ENCODE peak calls at places on chromosome 1, in six cellular contexts. W is IMR-90, H is H9, Z is trophoblast cell, V is mesenchymal stem cell, A is H1. X is an unnamed sample.

GRCh38 chr1:162062542-162063015 is 6.9 kb upstream of the NOS1AP start:
- DNase-seq in A (no peak), Z (no peak), W (peak; percentile 41), H (no peak), V (no peak), X (no peak)

GRCh38 chr1:185495017-185495416 is 178.0 kb upstream of the IVNS1ABP start:
- DNase-seq in H (no peak), V (no peak), A (no peak), Z (no peak), W (no peak), X (no peak)

GRCh38 chr1:40861227-40862003 is 748 bp downstream of the CITED4 start:
- DNase-seq in H (no peak), A (no peak), W (peak; percentile 48), V (peak; percentile 60), Z (peak; percentile 39), X (peak; percentile 44)

GRCh38 chr1:95699274-95699953 is 465.4 kb downstream of the RWDD3 start:
- DNase-seq in Z (no peak), A (no peak), W (no peak), H (no peak), V (no peak), X (peak; percentile 9)

GRCh38 chr1:225811622-225812487 is 1.9 kb downstream of the EPHX1 start:
- DNase-seq in H (peak; percentile 62), Z (no peak), V (peak; percentile 37), W (no peak), A (no peak), X (no peak)

GRCh38 chr1:232634086-232634485 is 4.2 kb upstream of the SIPA1L2 start:
- DNase-seq in Z (no peak), W (no peak), H (peak; percentile 47), V (no peak), A (no peak), X (no peak)

GRCh38 chr1:206002160-206002559 is 1.0 kb downstream of the RAB7B start:
- DNase-seq in A (no peak), Z (no peak), W (no peak), V (no peak), H (no peak), X (no peak)

GRCh38 chr1:239601108-239601507 is 214.7 kb downstream of the CHRM3 start:
- DNase-seq in V (no peak), Z (no peak), A (no peak), H (no peak), W (no peak), X (no peak)

GRCh38 chr1:158506369-158506987 is 34.5 kb downstream of the OR10R2 start:
- DNase-seq in V (peak; percentile 23), A (peak; percentile 44), Z (peak; percentile 21), H (peak; percentile 76), W (peak; percentile 8), X (no peak)

GRCh38 chr1:151539321-151540020 is 638 bp upstream of the TUFT1 start:
- DNase-seq in Z (peak; percentile 73), A (no peak), H (peak; percentile 87), V (peak; percentile 87), W (peak; percentile 96), X (no peak)

DNA sequence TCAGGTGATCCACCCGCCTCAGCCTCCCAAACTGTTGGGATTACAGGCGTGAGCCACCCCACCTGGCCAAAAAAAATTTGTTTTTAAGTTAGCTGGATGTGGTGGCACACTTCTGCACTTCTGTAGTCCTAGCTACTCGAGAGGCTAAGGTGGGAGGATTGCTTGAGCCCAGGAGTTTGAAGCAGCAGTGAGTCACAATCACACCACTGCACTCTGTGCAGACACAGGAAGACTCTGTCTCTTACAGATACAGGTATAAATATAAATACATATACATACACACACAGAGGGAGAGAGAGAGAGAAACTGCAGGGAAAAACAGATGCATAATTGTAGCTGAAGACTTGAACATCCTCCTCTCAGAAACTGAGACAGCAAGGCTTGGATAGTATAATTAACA is 34.8 kb upstream of the EPS15 start:
- DNase-seq in W (no peak), V (no peak), Z (no peak), H (no peak), A (no peak), X (no peak)
- H4K91ac ChIP-seq in W (no peak overlapping the region), V (no peak overlapping the region), Z (peak overlapping the region; percentile 68), H (no peak overlapping the region), A (no peak overlapping the region), X (no peak overlapping the region)

GRCh38 chr1:211340622-211341487 is 14.2 kb downstream of the TRAF5 start:
- DNase-seq in A (no peak), W (no peak), Z (no peak), V (no peak), H (no peak), X (no peak)

GRCh38 chr1:211336775-211337174 is 10.1 kb downstream of the TRAF5 start:
- DNase-seq in W (no peak), H (no peak), V (no peak), Z (no peak), A (no peak), X (no peak)

GRCh38 chr1:211341999-211342398 is 15.4 kb downstream of the TRAF5 start:
- DNase-seq in Z (no peak), A (no peak), H (no peak), V (no peak), W (no peak), X (no peak)

GRCh38 chr1:211337430-211338227 is 11.0 kb downstream of the TRAF5 start:
- DNase-seq in A (no peak), V (no peak), Z (no peak), H (no peak), W (no peak), X (no peak)

DNA sequence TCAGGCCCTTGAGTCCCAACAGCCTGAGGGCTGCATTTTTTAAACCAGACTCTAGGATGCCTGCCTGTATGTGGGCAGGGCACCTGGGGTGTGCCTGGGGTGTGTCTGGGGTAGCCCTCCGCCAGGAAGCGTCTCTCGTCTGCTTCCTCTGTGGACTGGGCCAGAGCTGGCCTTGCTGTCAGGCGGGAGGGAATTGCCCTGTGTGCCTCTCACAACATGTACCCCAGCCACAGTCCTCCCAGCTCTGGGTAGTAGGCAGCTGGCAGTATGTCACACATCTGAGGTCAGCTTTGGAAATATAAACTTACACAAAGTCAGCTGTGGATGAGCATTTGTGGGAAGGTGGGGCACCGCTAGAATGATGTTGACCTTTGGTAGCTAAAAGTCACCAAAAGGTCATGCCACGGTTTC is 13.0 kb downstream of the TRAF5 start:
- DNase-seq in H (no peak), V (no peak), A (no peak), Z (peak; percentile 34), W (no peak), X (no peak)
- H3K79me1 ChIP-seq in H (peaks cover 2% of the 10 kb centered on the region), V (peaks cover 49% of the 10 kb centered on the region), A (peaks cover 7% of the 10 kb centered on the region), Z (no peaks in the 10 kb centered on the region), W (peaks cover 48% of the 10 kb centered on the region), X (peaks cover 8% of the 10 kb centered on the region)

GRCh38 chr1:7640350-7640749 is 130.7 kb upstream of the VAMP3 start:
- DNase-seq in V (no peak), Z (no peak), H (no peak), W (no peak), A (no peak), X (no peak)

GRCh38 chr1:7639435-7640131 is 131.5 kb upstream of the VAMP3 start:
- DNase-seq in H (no peak), A (no peak), Z (no peak), V (no peak), W (no peak), X (no peak)

GRCh38 chr1:7641587-7642417 is 129.3 kb upstream of the VAMP3 start:
- DNase-seq in W (no peak), A (no peak), H (no peak), V (no peak), Z (no peak), X (no peak)

GRCh38 chr1:7642418-7642704 is 128.7 kb upstream of the VAMP3 start:
- DNase-seq in W (no peak), A (no peak), V (no peak), Z (no peak), H (no peak), X (no peak)

DNA sequence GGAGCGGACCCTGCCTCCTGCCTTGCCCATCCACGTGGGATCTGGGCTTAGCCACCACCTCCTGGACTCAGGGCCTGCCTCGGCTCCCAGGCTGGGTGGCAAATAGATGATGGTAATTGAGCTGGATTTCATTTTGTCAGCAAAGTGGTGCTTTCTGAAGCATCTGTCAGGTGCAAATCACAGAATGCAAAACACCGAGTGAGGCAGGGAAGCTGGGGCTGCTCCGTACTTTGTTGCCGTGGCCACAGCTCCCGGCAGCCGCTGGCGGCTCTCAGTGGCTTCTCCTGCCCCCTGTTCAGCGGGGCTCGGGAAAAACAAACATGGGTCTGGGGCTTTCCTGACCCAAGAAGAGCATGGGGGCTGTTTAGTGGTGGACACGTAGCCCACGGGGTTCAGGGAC is 130.2 kb upstream of the VAMP3 start:
- DNase-seq in Z (no peak), V (no peak), W (no peak), A (no peak), H (no peak), X (no peak)
- H4K91ac ChIP-seq in Z (no peak overlapping the region), V (no peak overlapping the region), W (no peak overlapping the region), A (no peak overlapping the region), H (no peak overlapping the region), X (no peak overlapping the region)

DNA sequence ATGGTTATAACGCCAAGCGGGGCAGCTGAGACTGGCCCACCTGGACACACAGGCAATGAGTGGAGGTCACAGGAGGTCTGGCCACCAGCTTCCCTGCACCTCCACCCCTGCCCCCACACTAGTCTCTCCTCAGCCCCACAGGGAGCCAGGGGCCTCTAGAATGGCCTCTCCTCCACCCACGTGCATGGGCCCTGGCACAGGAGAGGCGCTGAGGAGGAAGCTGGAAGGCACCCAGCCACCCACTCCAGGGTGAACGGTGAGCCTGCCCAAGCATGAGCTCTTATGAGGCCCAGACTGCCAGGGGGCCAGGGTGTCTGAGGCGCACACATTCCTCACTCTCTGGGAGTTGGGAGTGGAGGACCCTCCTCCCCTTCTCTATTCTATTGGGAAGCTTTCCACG is 22.2 kb downstream of the LRP8 start:
- DNase-seq in A (no peak), V (no peak), H (no peak), W (no peak), Z (no peak), X (no peak)
- H3K79me1 ChIP-seq in A (peaks cover 29% of the 10 kb centered on the region), V (peaks cover 16% of the 10 kb centered on the region), H (no peaks in the 10 kb centered on the region), W (no peaks in the 10 kb centered on the region), Z (no peaks in the 10 kb centered on the region), X (peaks cover 17% of the 10 kb centered on the region)

DNA sequence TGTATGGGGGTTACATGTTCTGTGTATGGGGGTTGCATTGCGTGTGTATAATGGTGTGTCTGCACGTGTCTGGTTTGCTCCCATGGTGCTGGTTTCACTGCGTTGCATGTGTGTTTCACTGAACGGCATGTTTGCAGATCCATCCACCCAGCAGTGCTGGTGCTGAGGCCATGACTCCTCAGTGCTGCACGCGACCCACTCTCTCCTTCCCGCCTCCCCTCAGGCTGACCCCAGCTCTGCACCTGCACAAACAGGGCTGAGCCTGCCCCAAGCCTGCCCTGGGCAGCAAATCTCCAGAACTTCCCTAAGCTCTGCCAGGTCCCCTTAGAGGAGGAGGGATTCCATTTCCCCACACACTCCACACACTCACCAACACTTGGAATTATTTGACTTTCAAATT is 18.7 kb downstream of the ACTRT2 start:
- DNase-seq in Z (no peak), W (no peak), A (no peak), V (no peak), H (no peak), X (no peak)
- H4K91ac ChIP-seq in Z (no peak overlapping the region), W (no peak overlapping the region), A (no peak overlapping the region), V (no peak overlapping the region), H (no peak overlapping the region), X (no peak overlapping the region)

GRCh38 chr1:54581621-54582035 is 33.6 kb downstream of the ACOT11 start:
- DNase-seq in Z (no peak), H (peak; percentile 58), W (peak; percentile 71), A (no peak), V (peak; percentile 27), X (no peak)
- H3K79me1 ChIP-seq in Z (peaks cover 4% of the 10 kb centered on the region), H (no peaks in the 10 kb centered on the region), W (no peaks in the 10 kb centered on the region), A (no peaks in the 10 kb centered on the region), V (no peaks in the 10 kb centered on the region), X (no peaks in the 10 kb centered on the region)

X was measured in neuronal stem cell.